ENCODE peak calls at places on chromosomes 2 and 18, in eight cellular contexts. L is cardiac fibroblast, F is HFF-Myc, Q is AG04449, G is CD14-positive monocyte, D is uterus, R is BJ, A is K562. Y is an unnamed sample.

GRCh38 chr2:62305421-62306176 is 109.7 kb downstream of the B3GNT2 start:
- DNase-seq in R (no peak), Q (no peak), L (peak; percentile 17), G (no peak), F (no peak), D (no peak), A (no peak), Y (no peak)

GRCh38 chr2:75790121-75790520 is 79.4 kb upstream of the GCFC2 start:
- DNase-seq in R (no peak), F (no peak), A (no peak), L (no peak), G (no peak), D (no peak), Q (no peak), Y (no peak)

GRCh38 chr2:43104763-43105162 is 121.6 kb downstream of the ZFP36L2 start:
- DNase-seq in G (peak; percentile 40), A (no peak), R (no peak), L (no peak), F (no peak), Q (no peak), D (no peak), Y (no peak)

GRCh38 chr18:71115261-71115660 is 826.4 kb downstream of the SOCS6 start:
- DNase-seq in R (no peak), A (no peak), F (no peak), Q (no peak), L (peak; percentile 3), D (no peak), G (no peak), Y (no peak)

GRCh38 chr2:216849987-216850386 is 9.9 kb downstream of the TNP1 start:
- DNase-seq in Q (no peak), R (no peak), F (no peak), D (no peak), L (peak; percentile 21), G (no peak), A (peak; percentile 11), Y (no peak)

GRCh38 chr2:32436150-32436549 is 79.3 kb downstream of the BIRC6 start:
- DNase-seq in L (no peak), A (no peak), F (no peak), R (no peak), Q (no peak), D (no peak), G (no peak), Y (no peak)

GRCh38 chr2:221153226-221153625 is 418.9 kb downstream of the EPHA4 start:
- DNase-seq in L (no peak), R (no peak), A (no peak), G (no peak), F (no peak), Q (no peak), D (no peak), Y (no peak)

GRCh38 chr2:99754215-99754614 is 264.4 kb upstream of the REV1 start:
- DNase-seq in R (no peak), Q (peak; percentile 55), L (peak; percentile 43), F (no peak), D (no peak), A (no peak), G (no peak), Y (no peak)

GRCh38 chr2:190267302-190267701 is 52.3 kb downstream of the HIBCH start:
- DNase-seq in A (no peak), F (no peak), L (peak; percentile 70), D (no peak), R (peak; percentile 31), G (no peak), Q (no peak), Y (no peak)

GRCh38 chr2:165410231-165410630 is 59.3 kb upstream of the CSRNP3 start:
- DNase-seq in L (no peak), D (no peak), G (no peak), Q (no peak), A (no peak), F (no peak), R (no peak), Y (no peak)

GRCh38 chr2:235390108-235390815 is 103.6 kb upstream of the AGAP1 start:
- DNase-seq in L (no peak), A (no peak), D (no peak), Q (no peak), G (no peak), R (no peak), F (no peak), Y (no peak)

GRCh38 chr2:120858764-120859525 is 123.3 kb downstream of the GLI2 start:
- DNase-seq in R (no peak), D (no peak), A (no peak), F (no peak), G (no peak), Q (no peak), L (no peak), Y (no peak)

GRCh38 chr18:27823053-27823452 is 353.9 kb downstream of the CDH2 start:
- DNase-seq in L (no peak), Q (no peak), D (no peak), F (no peak), G (no peak), A (no peak), R (no peak), Y (no peak)

GRCh38 chr2:75645643-75646042 is 940 bp upstream of the MRPL19 start:
- DNase-seq in D (no peak), R (no peak), Q (no peak), F (no peak), A (no peak), L (no peak), G (no peak), Y (no peak)

GRCh38 chr18:66560092-66560491 is 43.8 kb downstream of the CDH19 start:
- DNase-seq in R (no peak), G (no peak), Q (no peak), F (no peak), D (no peak), A (no peak), L (peak; percentile 37), Y (no peak)

GRCh38 chr2:121790276-121790956 is 35.0 kb downstream of the TSN start:
- DNase-seq in L (peak; percentile 82), G (no peak), F (peak; percentile 55), R (peak; percentile 41), D (no peak), Q (peak; percentile 66), A (no peak), Y (no peak)

GRCh38 chr2:195664528-195664927 is 7.5 kb downstream of the SLC39A10 start:
- DNase-seq in R (no peak), Q (no peak), F (no peak), A (no peak), L (peak; percentile 26), G (no peak), D (no peak), Y (no peak)

GRCh38 chr2:46970334-46971288 is 55.0 kb upstream of the MCFD2 start:
- DNase-seq in D (peak; percentile 66), A (no peak), G (peak; percentile 92), Q (no peak), L (peak; percentile 70), R (no peak), F (no peak), Y (no peak)

GRCh38 chr18:44742741-44743311 is 62.1 kb downstream of the SETBP1 start:
- DNase-seq in F (peak; percentile 31), L (peak; percentile 41), Q (no peak), A (no peak), D (peak; percentile 88), G (no peak), R (peak; percentile 35), Y (no peak)

GRCh38 chr2:120771556-120772208 is 36.0 kb downstream of the GLI2 start:
- DNase-seq in F (no peak), R (peak; percentile 75), G (peak; percentile 42), L (peak; percentile 86), Q (peak; percentile 71), D (peak; percentile 78), A (no peak), Y (no peak)

GRCh38 chr2:137951606-137952005 is 12.7 kb upstream of the HNMT start:
- DNase-seq in Q (no peak), D (no peak), F (no peak), L (peak; percentile 51), R (peak; percentile 36), G (no peak), A (no peak), Y (no peak)

GRCh38 chr2:23803275-23803964 is 123.5 kb downstream of the ATAD2B start:
- DNase-seq in A (no peak), D (no peak), Q (no peak), L (peak; percentile 69), F (peak; percentile 10), G (no peak), R (peak; percentile 31), Y (no peak)

GRCh38 chr2:96146881-96147592 is 1.8 kb upstream of the DUSP2 start:
- DNase-seq in R (no peak), D (peak; percentile 10), L (no peak), A (no peak), F (no peak), G (peak; percentile 40), Q (no peak), Y (no peak)

GRCh38 chr2:239048771-239049170 is 200.9 kb downstream of the TWIST2 start:
- DNase-seq in G (peak; percentile 12), Q (no peak), D (no peak), L (no peak), F (no peak), R (no peak), A (no peak), Y (no peak)

DNA sequence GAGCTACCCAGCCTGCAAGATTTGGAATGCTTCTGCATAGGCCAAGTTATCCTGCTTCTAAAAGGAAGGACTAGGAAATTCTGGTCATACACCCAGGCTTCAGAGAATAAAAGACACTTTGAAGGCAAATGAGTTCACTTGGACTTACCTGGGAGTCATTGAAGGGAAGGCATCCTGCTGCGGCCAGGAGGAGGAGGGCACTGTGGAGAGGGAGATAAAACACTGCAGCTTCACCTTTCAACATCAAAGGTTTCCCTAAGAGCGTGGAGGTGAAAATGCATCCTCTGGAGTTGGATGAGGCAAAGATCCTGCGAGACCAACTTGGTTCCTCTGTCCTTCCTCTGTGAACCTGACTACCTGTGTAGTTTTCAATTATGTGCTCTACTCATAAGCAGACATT is 79.5 kb upstream of the RIOK3 start:
- DNase-seq in G (no peak), A (no peak), L (no peak), R (no peak), F (no peak), D (no peak), Q (no peak), Y (no peak)
- TF ChIP-seq CTCF in G (no peak), A (no peak), L (no peak), R (no peak), F (no peak), D (no peak), Q (no peak), Y (no peak)

GRCh38 chr2:53740170-53740569 is 27.4 kb upstream of the CHAC2 start:
- DNase-seq in A (no peak), R (no peak), D (no peak), L (peak; percentile 72), G (no peak), Q (no peak), F (no peak), Y (no peak)
- TF ChIP-seq CTCF in A (no peak), R (peak; percentile 44), D (no peak), L (peak; percentile 38), G (no peak), Q (peak; percentile 30), F (peak; percentile 9), Y (peak; percentile 21)

GRCh38 chr18:75854174-75854573 is 426.7 kb upstream of the SMIM21 start:
- DNase-seq in R (no peak), F (peak; percentile 3), L (no peak), Q (no peak), D (no peak), G (no peak), A (peak; percentile 15), Y (no peak)
- TF ChIP-seq CTCF in R (peak; percentile 37), F (peak; percentile 62), L (peak; percentile 9), Q (no peak), D (no peak), G (peak; percentile 21), A (peak; percentile 60), Y (no peak)

GRCh38 chr2:208819190-208819589 is 412.6 kb downstream of the PTH2R start:
- DNase-seq in G (no peak), D (no peak), L (no peak), A (no peak), R (no peak), F (no peak), Q (no peak), Y (no peak)

GRCh38 chr2:208820289-208820688 is 413.7 kb downstream of the PTH2R start:
- DNase-seq in R (no peak), D (no peak), Q (no peak), L (no peak), G (no peak), A (no peak), F (no peak), Y (no peak)
- TF ChIP-seq CTCF in R (no peak), D (no peak), Q (no peak), L (no peak), G (no peak), A (peak; percentile 15), F (no peak), Y (peak; percentile 28)